ENCODE peak calls at places on chromosomes 13 and 19, in seven cellular contexts. V, K, Q, U, S, T and O are unnamed samples. For H3K27me3, the result is how much of the 10 kb centered on the place peaks cover.

GRCh38 chr19:41671481-41671880 is 16.6 kb downstream of the CEACAM7 start:
- DNase-seq in V (no peak), K (no peak), Q (no peak), U (no peak), S (no peak), T (no peak), O (no peak)

GRCh38 chr19:35911173-35911572 is 3.1 kb upstream of the TYROBP start:
- DNase-seq in V (no peak), K (no peak), Q (no peak), U (no peak), S (no peak), T (no peak), O (no peak)

GRCh38 chr19:54506079-54506478 is 3.4 kb downstream of the LAIR2 start:
- DNase-seq in V (no peak), K (no peak), Q (no peak), U (no peak), S (no peak), T (no peak), O (no peak)

GRCh38 chr19:56956503-56957226 is 116.1 kb upstream of the PEG3 start:
- DNase-seq in V (no peak), K (no peak), Q (no peak), U (no peak), S (no peak), T (no peak), O (no peak)

GRCh38 chr19:10112037-10112751 is 701 bp downstream of the P2RY11 start:
- DNase-seq in V (no peak), K (no peak), Q (no peak), U (no peak), S (no peak), T (no peak), O (peak)

GRCh38 chr13:39887424-39887823 is 232.0 kb downstream of the COG6 start:
- DNase-seq in V (no peak), K (no peak), Q (no peak), U (no peak), S (peak), T (no peak), O (no peak)

GRCh38 chr13:44331446-44331845 is 42.2 kb upstream of the SERP2 start:
- DNase-seq in V (no peak), K (peak), Q (no peak), U (no peak), S (no peak), T (peak), O (no peak)

GRCh38 chr13:50075619-50076097 is 60.4 kb downstream of the KCNRG start:
- DNase-seq in V (no peak), K (no peak), Q (no peak), U (no peak), S (no peak), T (no peak), O (no peak)

DNA sequence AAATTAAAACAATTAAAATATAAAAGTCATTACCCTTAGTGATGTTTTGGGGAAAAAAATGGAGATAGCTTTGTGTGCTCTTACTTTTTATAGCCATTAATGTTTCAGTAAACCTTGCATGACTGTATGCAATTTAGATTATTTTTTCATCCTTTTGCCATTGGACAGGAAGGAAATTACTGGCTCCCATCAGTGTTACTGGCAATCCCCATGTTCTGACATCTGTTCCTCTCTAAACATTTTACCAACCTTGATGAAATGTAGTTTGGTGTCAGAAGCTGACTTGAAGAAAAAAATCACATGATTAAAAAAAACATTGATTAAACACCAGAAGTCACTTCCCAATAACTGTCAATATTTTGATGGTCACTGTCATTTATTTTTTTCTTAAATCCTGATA is 52.3 kb upstream of the ZNF536 start:
- DNase-seq in V (no peak), K (no peak), Q (no peak), U (no peak), S (no peak), T (no peak), O (no peak)
- H3K27me3 ChIP-seq in V (under half), K (under half), Q (under half), U (under half), S (under half), T (under half), O (under half)

DNA sequence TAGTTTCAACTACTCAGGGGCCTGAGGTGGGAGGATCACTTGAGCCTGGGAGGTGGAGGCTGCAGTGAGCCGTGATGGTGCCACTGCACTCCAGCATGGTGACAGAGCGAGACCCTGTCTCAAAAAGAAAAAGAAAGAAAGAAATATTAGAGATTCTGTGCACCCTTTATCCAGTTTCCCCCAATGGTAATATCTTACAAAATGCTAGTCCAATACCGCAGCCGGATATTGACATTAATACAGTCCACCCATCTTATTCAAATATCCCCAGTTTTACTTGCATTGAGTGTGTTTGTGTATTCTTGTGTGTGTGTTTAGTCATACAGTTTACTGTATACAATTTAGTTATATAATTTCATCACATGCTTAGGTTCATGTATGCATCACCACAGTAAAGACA is 8.6 kb upstream of the IFNL4 start:
- DNase-seq in V (no peak), K (no peak), Q (no peak), U (no peak), S (no peak), T (no peak), O (no peak)
- H3K27me3 ChIP-seq in V (under half), K (under half), Q (under half), U (under half), S (under half), T (under half), O (under half)

GRCh38 chr19:15613338-15613737 is 1.7 kb upstream of the CYP4F8 start:
- DNase-seq in V (no peak), K (no peak), Q (no peak), U (no peak), S (no peak), T (no peak), O (no peak)
- H3K27me3 ChIP-seq in V (under half), K (under half), Q (under half), U (under half), S (under half), T (under half), O (under half)

DNA sequence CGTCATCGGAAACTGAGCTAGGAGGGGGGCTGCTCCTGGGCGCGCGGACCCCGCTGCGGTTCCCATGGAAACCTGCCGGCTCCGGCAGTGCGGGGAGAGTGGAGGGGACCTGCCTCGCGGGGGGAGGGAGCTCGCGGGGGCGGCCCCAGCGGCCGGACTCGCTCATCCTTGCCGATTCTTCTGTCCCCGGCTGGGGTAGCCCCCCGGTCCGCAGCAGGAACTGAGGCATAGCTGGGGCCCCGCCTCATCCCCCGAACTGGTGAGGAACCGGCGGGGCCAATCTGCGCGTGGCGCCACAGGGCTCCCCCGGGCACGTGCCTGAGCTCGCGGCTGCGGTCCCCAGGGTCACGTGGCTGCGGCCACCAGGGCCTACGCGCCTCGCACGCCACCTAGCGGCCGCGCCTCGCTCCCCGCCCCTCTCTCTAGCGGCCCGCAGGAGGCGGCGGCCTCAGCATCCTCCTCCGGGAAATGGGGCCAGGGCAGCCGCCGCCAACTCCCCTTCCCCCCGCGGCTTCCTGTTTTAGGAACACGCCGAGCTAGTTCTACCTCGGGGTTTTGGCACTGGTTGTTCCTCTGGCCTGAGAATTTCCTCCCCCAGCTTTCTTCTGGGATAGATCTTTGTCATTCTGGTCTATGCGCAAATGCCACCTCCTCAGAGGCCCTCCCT is 1.7 kb upstream of the ELAVL3 start:
- DNase-seq in V (peak), K (peak), Q (peak), U (peak), S (no peak), T (peak), O (peak)
- H3K27me3 ChIP-seq in V (under half), K (under half), Q (half or more), U (under half), S (under half), T (under half), O (under half)